ENCODE peak calls at places on chromosomes 6 and 20, in six cellular contexts. B is GM13977, H is left ventricle myocardium inferior, C is lower lobe of right lung, Y is A549, D is upper lobe of right lung. W is an unnamed sample.

GRCh38 chr20:38229376-38230252 is 30.9 kb downstream of the KIAA1755 start:
- DNase-seq in C (no peak), H (no peak), Y (no peak), B (peak; percentile 61), D (no peak), W (peak; percentile 39)

GRCh38 chr20:37786043-37786442 is 92.2 kb downstream of the CTNNBL1 start:
- DNase-seq in B (no peak), H (no peak), C (no peak), Y (no peak), D (no peak), W (no peak)

GRCh38 chr6:144007779-144008500 is at the start of gene PLAGL1:
- DNase-seq in C (peak; percentile 75), D (peak; percentile 84), Y (peak; percentile 50), H (peak; percentile 72), B (peak; percentile 72), W (peak; percentile 79)

GRCh38 chr20:33901132-33901523 is 90.0 kb downstream of the CHMP4B start:
- DNase-seq in C (no peak), Y (no peak), H (no peak), B (no peak), D (no peak), W (no peak)

GRCh38 chr6:130204322-130204721 is 18.4 kb downstream of the SAMD3 start:
- DNase-seq in D (no peak), B (no peak), Y (no peak), C (no peak), H (no peak), W (no peak)

GRCh38 chr6:116974526-116974925 is 97.5 kb downstream of the RFX6 start:
- DNase-seq in B (no peak), C (no peak), H (no peak), Y (no peak), D (no peak), W (no peak)

GRCh38 chr6:112886415-112886814 is 539.3 kb downstream of the RFPL4B start:
- DNase-seq in B (no peak), D (no peak), C (no peak), Y (no peak), H (no peak), W (no peak)

GRCh38 chr20:17538517-17539170 is 7.5 kb upstream of the BFSP1 start:
- DNase-seq in D (no peak), C (no peak), B (no peak), H (no peak), Y (peak; percentile 69), W (peak; percentile 52)

GRCh38 chr6:124535746-124536145 is 426.5 kb upstream of the RNF217 start:
- DNase-seq in D (no peak), B (no peak), H (no peak), Y (peak; percentile 24), C (no peak), W (no peak)

GRCh38 chr6:107841265-107841650 is 17.1 kb upstream of the SCML4 start:
- DNase-seq in Y (no peak), D (no peak), B (no peak), H (no peak), C (no peak), W (no peak)

GRCh38 chr6:161367472-161367871 is 93.6 kb upstream of the AGPAT4 start:
- DNase-seq in C (no peak), D (no peak), H (no peak), B (no peak), Y (no peak), W (no peak)

GRCh38 chr6:3359973-3360726 is 96.7 kb downstream of the SLC22A23 start:
- DNase-seq in Y (no peak), H (no peak), C (no peak), B (no peak), D (no peak), W (no peak)

GRCh38 chr6:118284736-118285360 is 263.2 kb upstream of the PLN start:
- DNase-seq in Y (no peak), B (no peak), D (no peak), C (no peak), H (no peak), W (no peak)

GRCh38 chr20:32976746-32977145 is 27.5 kb downstream of the SUN5 start:
- DNase-seq in D (no peak), C (no peak), Y (no peak), B (no peak), H (no peak), W (no peak)

GRCh38 chr20:32052090-32052791 is at the start of gene HCK:
- DNase-seq in C (peak; percentile 82), D (peak; percentile 78), H (peak; percentile 49), Y (no peak), B (peak; percentile 64), W (peak; percentile 69)

GRCh38 chr6:156720739-156721714 is 56.2 kb upstream of the ARID1B start:
- DNase-seq in C (peak; percentile 65), H (no peak), Y (peak; percentile 7), D (peak; percentile 72), B (peak; percentile 62), W (peak; percentile 57)

GRCh38 chr6:99547526-99547925 is 20.9 kb downstream of the CCNC start:
- DNase-seq in C (no peak), D (no peak), Y (no peak), B (no peak), H (no peak), W (no peak)

GRCh38 chr6:144413418-144413817 is 128.3 kb downstream of the UTRN start:
- DNase-seq in D (no peak), H (no peak), B (no peak), C (no peak), Y (peak; percentile 51), W (no peak)

GRCh38 chr6:17622144-17622543 is 22.0 kb downstream of the FAM8A1 start:
- DNase-seq in C (no peak), Y (no peak), D (no peak), B (no peak), H (no peak), W (no peak)

GRCh38 chr6:13392462-13392861 is 64.1 kb upstream of the TBC1D7 start:
- DNase-seq in C (no peak), D (no peak), H (no peak), Y (no peak), B (no peak), W (no peak)

GRCh38 chr6:167161895-167162467 is 4.2 kb upstream of the GPR31 start:
- DNase-seq in H (no peak), Y (no peak), C (no peak), B (no peak), D (no peak), W (no peak)

GRCh38 chr20:31718952-31719643 is 3.6 kb downstream of the BCL2L1 start:
- DNase-seq in D (no peak), Y (no peak), B (no peak), C (no peak), H (no peak), W (no peak)

GRCh38 chr6:169935348-169935718 is 183.9 kb downstream of the ERMARD start:
- DNase-seq in D (no peak), C (no peak), B (no peak), Y (no peak), H (no peak), W (no peak)

DNA sequence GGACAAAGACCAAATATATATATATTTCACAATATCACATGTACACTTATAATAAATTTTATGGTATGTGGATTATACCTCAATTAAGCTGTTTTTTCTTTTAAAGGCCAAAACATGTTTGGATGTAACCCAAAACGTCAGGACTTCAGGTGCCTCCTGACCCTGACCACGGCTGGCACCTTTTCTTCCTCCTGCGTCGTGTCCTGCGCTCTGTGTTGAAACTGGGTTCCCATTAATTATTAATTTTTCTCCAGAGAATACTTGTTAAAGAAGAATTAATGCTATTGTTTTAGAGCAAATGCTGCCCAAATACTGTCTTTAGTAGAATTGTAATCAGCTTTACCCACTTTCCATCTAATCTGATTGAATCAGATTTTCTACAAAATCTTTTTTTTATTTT is 46.7 kb upstream of the VSX1 start:
- DNase-seq in B (no peak), Y (no peak), D (no peak), H (no peak), C (no peak), W (no peak)
- TF ChIP-seq CTCF in B (no peak), Y (no peak), D (no peak), H (no peak), C (no peak), W (no peak)

GRCh38 chr6:82589509-82590206 is 226.0 kb downstream of the TPBG start:
- DNase-seq in D (no peak), B (peak; percentile 13), Y (peak; percentile 67), C (no peak), H (no peak), W (peak; percentile 27)
- TF ChIP-seq CTCF in D (no peak), B (peak; percentile 3), Y (peak; percentile 44), C (no peak), H (no peak), W (no peak)

DNA sequence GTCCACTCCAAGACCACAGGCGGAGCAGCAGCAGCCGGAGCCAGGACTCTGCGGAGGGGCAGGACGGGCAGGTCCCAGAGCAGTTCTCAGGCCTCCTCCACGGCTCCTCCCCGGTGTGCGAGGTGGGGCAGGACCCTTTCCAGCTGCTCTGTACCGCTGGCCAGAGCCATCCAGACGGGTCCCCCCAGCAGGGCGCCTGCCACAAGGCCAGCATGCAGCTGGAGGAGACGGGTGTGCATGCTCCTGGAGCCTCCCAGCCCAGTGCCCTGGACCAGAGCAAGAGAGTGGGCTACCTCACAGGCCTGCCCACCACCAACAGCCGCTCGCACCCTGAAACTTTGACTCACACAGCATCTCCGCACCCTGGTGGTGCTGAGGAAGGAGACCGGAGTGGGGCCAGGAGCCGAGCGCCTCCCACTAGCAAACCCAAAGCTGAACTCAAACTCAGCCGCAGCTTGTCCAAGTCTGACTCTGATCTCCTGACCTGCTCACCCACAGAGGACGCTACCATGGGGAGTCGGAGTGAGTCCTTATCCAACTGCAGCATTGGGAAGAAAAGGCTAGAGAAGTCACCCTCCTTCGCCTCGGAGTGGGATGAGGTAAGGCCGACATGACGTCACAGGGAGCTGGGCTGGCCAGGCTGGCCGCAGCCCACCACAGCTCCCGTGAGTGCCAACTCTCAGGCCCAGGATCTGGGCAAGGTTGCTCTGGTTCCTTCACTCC is 123.5 kb downstream of the TCP11 start:
- DNase-seq in H (peak; percentile 58), B (no peak), C (peak; percentile 62), D (peak; percentile 76), Y (no peak), W (no peak)
- TF ChIP-seq CTCF in H (peak; percentile 37), B (no peak), C (no peak), D (peak; percentile 14), Y (no peak), W (no peak)

GRCh38 chr6:163672710-163673109 is 258.2 kb downstream of the QKI start:
- DNase-seq in Y (no peak), D (no peak), C (no peak), B (no peak), H (no peak), W (no peak)

GRCh38 chr6:163671791-163672190 is 257.3 kb downstream of the QKI start:
- DNase-seq in B (no peak), Y (no peak), C (no peak), H (no peak), D (no peak), W (no peak)

GRCh38 chr6:163668061-163668426 is 253.5 kb downstream of the QKI start:
- DNase-seq in D (no peak), C (no peak), B (no peak), Y (no peak), H (no peak), W (peak; percentile 64)

GRCh38 chr6:163670283-163670682 is 255.8 kb downstream of the QKI start:
- DNase-seq in Y (no peak), B (no peak), D (no peak), H (no peak), C (no peak), W (no peak)

DNA sequence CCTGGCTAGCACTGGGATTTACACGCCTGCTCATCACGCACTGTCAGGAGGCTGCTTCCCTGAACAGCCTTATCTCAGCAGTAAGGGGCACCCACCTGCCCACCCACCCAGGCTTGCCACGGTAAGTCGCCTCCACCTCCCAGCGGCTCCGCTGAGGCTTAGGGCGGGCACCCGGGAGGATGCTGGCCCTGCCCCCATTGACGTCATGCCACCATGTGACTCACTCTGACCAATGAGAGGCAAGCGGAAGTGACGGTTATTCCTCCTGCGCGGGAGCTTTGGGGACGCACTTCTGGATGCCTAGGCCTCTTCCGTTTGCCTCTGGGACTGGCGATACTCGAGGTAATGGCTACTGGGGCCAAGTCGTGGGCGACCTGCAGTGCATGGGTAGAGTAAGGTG is 256.8 kb downstream of the QKI start:
- DNase-seq in B (no peak), H (no peak), D (no peak), Y (no peak), C (no peak), W (no peak)
- TF ChIP-seq CTCF in B (no peak), H (no peak), D (no peak), Y (no peak), C (no peak), W (no peak)